ENCODE peak calls at places on chromosomes 13 and 19, in ten cellular contexts. I is transverse colon, S is K562, N is GM23338, O is Panc1, Z is breast epithelium, X is sigmoid colon, B is prostate gland, A is vagina, D is GM12891. W is an unnamed sample.

GRCh38 chr19:50358483-50359431 is 6.7 kb downstream of the NAPSA start:
- DNase-seq in N (no peak), B (no peak), X (peak; percentile 77), S (peak; percentile 95), Z (peak; percentile 54), O (no peak), A (no peak), I (peak; percentile 64), D (peak; percentile 73), W (peak; percentile 58)

GRCh38 chr13:60016229-60016628 is 147.5 kb downstream of the DIAPH3 start:
- DNase-seq in N (no peak), I (no peak), S (no peak), X (no peak), A (no peak), Z (no peak), B (no peak), O (no peak), D (no peak), W (no peak)

GRCh38 chr19:48683349-48683748 is 10.5 kb upstream of the NTN5 start:
- DNase-seq in S (no peak), I (no peak), O (no peak), X (no peak), A (no peak), D (no peak), B (no peak), N (no peak), Z (no peak), W (no peak)

GRCh38 chr19:33280351-33280921 is 21.9 kb downstream of the CEBPA start:
- DNase-seq in O (no peak), S (no peak), N (no peak), A (no peak), Z (no peak), B (no peak), D (peak; percentile 81), I (no peak), X (no peak), W (no peak)

GRCh38 chr13:110521946-110522345 is 39.6 kb downstream of the RAB20 start:
- DNase-seq in B (no peak), X (peak; percentile 69), I (no peak), Z (no peak), O (no peak), N (no peak), A (no peak), D (no peak), S (no peak), W (no peak)

GRCh38 chr13:79398169-79398568 is 7.9 kb downstream of the RBM26 start:
- DNase-seq in S (no peak), O (no peak), I (no peak), B (no peak), N (no peak), X (no peak), A (no peak), D (no peak), Z (no peak), W (no peak)

GRCh38 chr13:113843063-113843654 is 20.7 kb downstream of the GAS6 start:
- DNase-seq in I (no peak), S (no peak), O (no peak), D (no peak), A (no peak), X (no peak), B (no peak), N (no peak), Z (no peak), W (no peak)

GRCh38 chr13:19864339-19865309 is 1.2 kb upstream of the ZMYM5 start:
- DNase-seq in S (peak; percentile 17), A (no peak), X (peak; percentile 83), B (peak; percentile 61), I (peak; percentile 75), N (peak; percentile 89), D (peak; percentile 23), O (no peak), Z (peak; percentile 59), W (peak; percentile 70)

DNA sequence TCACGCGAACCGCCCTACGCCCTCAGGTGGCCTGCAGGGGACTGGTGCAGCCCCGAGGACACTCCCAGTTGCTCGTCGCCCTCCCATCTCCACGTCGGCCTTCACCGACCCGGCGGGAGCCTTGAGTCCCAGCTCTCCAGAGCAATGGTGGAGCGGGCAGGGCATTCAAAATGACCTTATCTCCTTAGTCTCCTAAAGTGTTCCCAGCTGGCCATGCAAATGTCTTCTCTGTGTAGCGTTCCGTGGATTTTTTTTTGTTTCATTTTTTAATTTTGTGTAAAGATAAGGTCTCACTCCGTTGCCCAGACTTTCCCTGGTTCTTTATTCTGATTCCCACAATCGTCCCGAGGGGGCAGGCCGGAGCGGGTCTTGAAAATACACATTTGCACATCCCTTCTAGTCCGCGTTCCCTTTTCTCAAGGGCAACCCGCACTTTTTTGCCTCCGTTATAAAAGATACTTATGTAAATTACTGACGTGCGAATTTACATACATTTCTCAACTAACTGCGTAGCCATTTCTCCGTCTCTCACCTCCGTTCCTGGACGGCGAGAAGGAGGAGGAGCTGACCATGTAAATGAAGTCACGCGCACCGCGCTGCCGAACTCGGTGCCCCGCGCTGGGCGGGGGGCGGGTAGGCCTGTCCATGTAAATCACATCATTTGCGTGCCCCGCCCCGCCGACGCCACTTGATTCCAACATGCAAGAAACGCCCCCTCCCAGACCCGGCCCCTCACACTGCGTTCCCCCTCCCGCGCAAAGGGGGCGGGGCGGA is 581 bp upstream of the EGLN2 start:
- DNase-seq in X (peak; percentile 100), Z (peak; percentile 100), A (peak; percentile 100), O (peak; percentile 87), N (peak; percentile 100), I (peak; percentile 100), B (peak; percentile 100), S (peak; percentile 74), D (peak; percentile 88), W (peak; percentile 100)
- TF ChIP-seq POLR2AphosphoS5 in X (peak; percentile 88), Z (peak; percentile 73), A (peak; percentile 91), O (no peak), N (peak; percentile 60), I (peak; percentile 62), B (peak; percentile 96), S (no peak), D (peak; percentile 61), W (peak; percentile 73)

GRCh38 chr19:19334063-19334988 is 13.7 kb downstream of the MAU2 start:
- DNase-seq in D (no peak), A (no peak), Z (no peak), B (no peak), X (peak; percentile 53), O (no peak), N (no peak), S (no peak), I (no peak), W (no peak)

GRCh38 chr19:19336597-19336996 is 16.0 kb downstream of the MAU2 start:
- DNase-seq in D (no peak), S (no peak), Z (no peak), O (no peak), A (no peak), B (no peak), X (no peak), I (no peak), N (no peak), W (no peak)

GRCh38 chr19:19335408-19336158 is 15.0 kb downstream of the MAU2 start:
- DNase-seq in B (peak; percentile 28), O (no peak), N (no peak), X (no peak), I (no peak), D (peak; percentile 9), S (no peak), Z (peak; percentile 31), A (no peak), W (no peak)

GRCh38 chr19:19337120-19337519 is 16.5 kb downstream of the MAU2 start:
- DNase-seq in I (no peak), N (peak; percentile 18), O (no peak), B (no peak), X (no peak), S (no peak), Z (no peak), D (no peak), A (no peak), W (no peak)

DNA sequence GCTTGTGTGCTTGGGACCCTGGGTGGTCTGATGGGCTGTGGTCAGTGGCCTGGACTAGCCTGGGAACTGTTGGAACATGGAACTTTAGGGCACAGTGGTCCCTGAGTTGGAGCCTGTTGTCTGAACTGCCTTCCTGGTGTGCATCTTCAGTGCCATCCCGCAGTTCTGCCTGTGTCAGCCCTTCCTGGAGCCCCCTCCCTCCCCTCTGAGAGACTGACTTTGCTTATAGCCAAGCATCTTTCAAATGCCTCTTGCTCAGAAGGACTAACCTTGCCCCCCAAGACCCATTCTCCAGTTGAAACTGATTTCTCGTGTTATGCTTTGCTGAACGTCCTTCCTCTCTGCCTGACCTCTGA is 14.3 kb downstream of the MAU2 start:
- DNase-seq in A (no peak), X (peak; percentile 60), O (no peak), Z (no peak), S (no peak), D (no peak), N (no peak), I (no peak), B (no peak), W (no peak)
- TF ChIP-seq POLR2AphosphoS5 in A (no peak), X (no peak), O (no peak), Z (no peak), S (no peak), D (no peak), N (no peak), I (no peak), B (no peak), W (no peak)

DNA sequence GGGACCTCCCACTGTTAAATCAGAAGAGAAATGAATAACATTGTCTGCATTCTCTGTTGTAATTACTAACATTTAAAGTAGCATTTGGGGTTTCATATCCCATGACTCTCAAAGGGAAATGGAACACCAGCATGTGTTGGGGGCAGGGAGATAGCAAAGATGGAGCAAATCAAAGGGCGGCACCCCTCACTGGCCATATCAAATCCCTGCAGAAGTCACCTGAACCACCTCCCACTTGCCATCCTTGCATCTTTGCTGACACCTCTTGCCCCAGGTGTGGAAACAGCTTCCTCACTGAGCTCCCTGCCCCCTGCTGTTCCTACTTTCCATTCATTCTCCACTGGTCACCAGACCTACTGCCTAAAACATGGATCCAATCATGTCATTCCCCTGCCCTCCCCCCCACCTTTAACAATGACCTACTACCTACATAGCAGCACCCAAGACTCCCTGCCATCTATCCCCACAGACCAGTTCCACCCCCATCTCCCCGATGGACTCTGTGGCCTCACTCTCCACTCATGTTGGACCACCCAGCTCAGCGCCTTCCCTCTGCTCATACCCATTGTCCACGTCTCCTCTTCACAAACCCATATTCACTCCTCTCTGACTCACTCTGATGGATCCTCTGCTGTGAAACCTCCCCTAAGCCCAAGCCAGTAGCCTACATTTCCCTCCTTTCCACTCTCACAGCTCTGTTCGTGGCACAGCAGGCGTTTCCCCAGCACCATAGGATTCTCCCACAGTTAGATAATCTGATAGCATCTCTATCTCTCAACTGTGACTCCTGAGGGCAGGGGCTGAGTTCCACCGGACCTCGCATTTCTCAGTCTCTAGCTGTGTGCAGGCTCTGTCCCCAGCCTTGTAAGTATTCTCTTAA is 55.9 kb downstream of the DLEU7 start:
- DNase-seq in O (no peak), B (no peak), X (no peak), D (no peak), Z (no peak), A (no peak), S (no peak), I (no peak), N (peak; percentile 18), W (no peak)
- TF ChIP-seq POLR2AphosphoS5 in O (no peak), B (no peak), X (no peak), D (no peak), Z (no peak), A (no peak), S (no peak), I (no peak), N (no peak), W (no peak)

GRCh38 chr13:111657013-111657412 is 336.6 kb downstream of the TEX29 start:
- DNase-seq in O (no peak), I (no peak), N (no peak), S (no peak), A (peak; percentile 64), D (no peak), X (no peak), B (no peak), Z (no peak), W (no peak)

GRCh38 chr13:111659236-111659635 is 338.8 kb downstream of the TEX29 start:
- DNase-seq in N (no peak), O (no peak), D (no peak), Z (no peak), X (no peak), I (no peak), B (no peak), A (peak; percentile 25), S (no peak), W (no peak)

GRCh38 chr13:111659842-111660241 is 339.4 kb downstream of the TEX29 start:
- DNase-seq in A (no peak), D (no peak), B (no peak), Z (no peak), S (no peak), I (no peak), X (no peak), N (no peak), O (no peak), W (no peak)

GRCh38 chr13:111656439-111656838 is 336.0 kb downstream of the TEX29 start:
- DNase-seq in D (no peak), O (no peak), S (no peak), N (no peak), Z (no peak), B (no peak), X (no peak), A (peak; percentile 67), I (no peak), W (no peak)

GRCh38 chr13:111658150-111659100 is 338.0 kb downstream of the TEX29 start:
- DNase-seq in O (no peak), A (peak; percentile 49), N (peak; percentile 73), Z (no peak), B (no peak), D (no peak), I (no peak), S (no peak), X (no peak), W (no peak)
- TF ChIP-seq POLR2AphosphoS5 in O (no peak), A (no peak), N (no peak), Z (no peak), B (peak; percentile 38), D (no peak), I (no peak), S (no peak), X (no peak), W (no peak)